ENCODE peak calls at places on chromosomes 4 and X, in five cellular contexts. W is epithelial cell of esophagus, R is uterus, O is heart right ventricle, X is IMR-90. G is an unnamed sample.

GRCh38 chr4:169311643-169312365 is 41.0 kb upstream of the SH3RF1 start:
- DNase-seq in O (no peak), R (no peak), W (peak), X (peak), G (no peak)

GRCh38 chr4:76624271-76624681 is 189.2 kb downstream of the SHROOM3 start:
- DNase-seq in X (peak), R (peak), W (peak), O (no peak), G (no peak)

GRCh38 chr4:129336457-129336856 is 240.5 kb downstream of the C4orf33 start:
- DNase-seq in W (no peak), X (no peak), O (no peak), R (no peak), G (no peak)

GRCh38 chr4:93788712-93789111 is 39.8 kb upstream of the ATOH1 start:
- DNase-seq in X (peak), W (peak), O (no peak), R (no peak), G (no peak)

GRCh38 chr4:2673157-2673556 is 83.0 kb downstream of the TNIP2 start:
- DNase-seq in O (no peak), W (no peak), X (no peak), R (no peak), G (no peak)

GRCh38 chr4:35252866-35253265 is 991.4 kb downstream of the ARAP2 start:
- DNase-seq in R (no peak), O (no peak), W (peak), X (no peak), G (no peak)

GRCh38 chrX:136292656-136293055 is 8.1 kb upstream of the ADGRG4 start:
- DNase-seq in O (no peak), R (no peak), X (no peak), W (peak), G (no peak)

GRCh38 chrX:105869676-105870075 is 47.3 kb downstream of the NRK start:
- DNase-seq in X (peak), O (no peak), R (no peak), W (peak), G (no peak)

GRCh38 chr4:17082186-17082585 is 183.7 kb upstream of the LDB2 start:
- DNase-seq in O (no peak), X (no peak), R (no peak), W (no peak), G (no peak)

GRCh38 chrX:134570899-134571298 is 87.4 kb downstream of the PLAC1 start:
- DNase-seq in O (no peak), X (no peak), W (no peak), R (no peak), G (no peak)

GRCh38 chrX:338836-339400 is 20.3 kb upstream of the GTPBP6 start:
- DNase-seq in X (no peak), W (no peak), R (no peak), O (no peak), G (no peak)

GRCh38 chrX:96689951-96690350 is 5.3 kb downstream of the DIAPH2 start:
- DNase-seq in O (no peak), W (no peak), R (no peak), X (peak), G (no peak)

GRCh38 chrX:150680974-150681373 is 12.2 kb upstream of the MTMR1 start:
- DNase-seq in W (peak), O (no peak), R (no peak), X (peak), G (no peak)

GRCh38 chr4:139509727-139510410 is 46.1 kb downstream of the SETD7 start:
- DNase-seq in R (no peak), X (no peak), W (peak), O (no peak), G (no peak)

GRCh38 chrX:140712413-140713173 is 3.0 kb downstream of the LINC00632 start:
- DNase-seq in X (peak), R (peak), O (peak), W (peak), G (peak)

GRCh38 chrX:103637604-103638338 is 9.0 kb downstream of the TCEAL1 start:
- DNase-seq in X (peak), W (peak), R (no peak), O (no peak), G (no peak)

GRCh38 chr4:105147226-105148151 is 813 bp downstream of the TET2 start:
- DNase-seq in R (peak), W (peak), X (peak), O (no peak), G (no peak)

GRCh38 chr4:123856689-123857545 is 460.3 kb downstream of the SPRY1 start:
- DNase-seq in R (no peak), O (peak), X (peak), W (peak), G (no peak)

GRCh38 chr4:5887361-5888221 is 5.3 kb downstream of the CRMP1 start:
- DNase-seq in W (no peak), R (no peak), X (no peak), O (no peak), G (no peak)

GRCh38 chr4:4364061-4364460 is 22.8 kb upstream of the NSG1 start:
- DNase-seq in X (no peak), R (no peak), W (no peak), O (no peak), G (no peak)

GRCh38 chrX:15674514-15674898 is 9.9 kb upstream of the CLTRN start:
- DNase-seq in X (peak), O (peak), W (peak), R (peak), G (peak)

GRCh38 chrX:87338510-87338909 is 179.1 kb upstream of the KLHL4 start:
- DNase-seq in O (no peak), W (peak), R (no peak), X (peak), G (no peak)

GRCh38 chrX:87337267-87337666 is 180.3 kb upstream of the KLHL4 start:
- DNase-seq in O (no peak), W (no peak), R (no peak), X (no peak), G (no peak)
- TF ChIP-seq CTCF in O (no peak), W (no peak), R (no peak), X (no peak), G (peak)

GRCh38 chr4:22531226-22531625 is 15.4 kb upstream of the ADGRA3 start:
- DNase-seq in R (no peak), W (no peak), X (no peak), O (no peak), G (no peak)

GRCh38 chr4:22532896-22533295 is 17.0 kb upstream of the ADGRA3 start:
- DNase-seq in X (no peak), O (no peak), R (no peak), W (peak), G (no peak)

GRCh38 chr4:22532117-22532516 is 16.3 kb upstream of the ADGRA3 start:
- DNase-seq in X (no peak), W (no peak), R (no peak), O (no peak), G (no peak)

GRCh38 chr4:22534374-22534773 is 18.5 kb upstream of the ADGRA3 start:
- DNase-seq in W (no peak), R (no peak), X (no peak), O (no peak), G (no peak)

GRCh38 chr4:22531638-22532037 is 15.8 kb upstream of the ADGRA3 start:
- DNase-seq in W (no peak), X (no peak), O (no peak), R (no peak), G (no peak)
- TF ChIP-seq CTCF in W (no peak), X (no peak), O (no peak), R (no peak), G (no peak)

GRCh38 chr4:182219400-182219799 is 23.8 kb upstream of the TENM3 start:
- DNase-seq in W (peak), O (no peak), X (peak), R (no peak), G (no peak)
- TF ChIP-seq CTCF in W (no peak), O (no peak), X (no peak), R (no peak), G (no peak)

DNA sequence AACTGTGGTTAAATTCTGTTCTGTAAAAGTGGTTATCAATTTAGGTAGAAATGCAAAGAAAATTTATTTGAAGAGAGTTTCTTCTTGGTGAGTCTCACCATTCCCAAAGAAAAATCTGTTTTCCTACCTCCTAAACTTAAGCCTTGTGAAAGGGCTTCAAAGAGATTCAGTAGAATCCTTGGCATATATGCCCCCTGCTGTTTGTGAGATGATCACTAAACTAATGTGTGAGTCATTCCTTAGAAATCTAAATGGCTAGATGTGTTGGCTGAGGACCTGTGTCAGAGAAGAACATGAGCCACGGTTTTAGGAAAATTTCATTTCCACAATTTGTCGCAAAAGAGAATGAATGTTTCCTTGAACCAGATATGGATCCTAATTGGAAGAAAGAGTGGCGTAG is 260.9 kb downstream of the SLC7A11 start:
- DNase-seq in O (no peak), R (no peak), W (peak), X (peak), G (no peak)
- TF ChIP-seq CTCF in O (no peak), R (no peak), W (no peak), X (peak), G (no peak)